ENCODE peak calls at places on chromosomes 5 and 9, in four cellular contexts. B is central memory CD8-positive, alpha-beta T cell; J is activated T-cell treated with anti-CD3 and anti-CD28 coated beads for 4 hours; H is GM23248. Y is an unnamed sample.

GRCh38 chr5:33336911-33337620 is 103.7 kb upstream of the TARS1 start:
- DNase-seq in H (peak), J (no peak), B (no peak), Y (no peak)

GRCh38 chr5:128579111-128579510 is 41.1 kb upstream of the FBN2 start:
- DNase-seq in H (peak), B (no peak), J (no peak), Y (no peak)

GRCh38 chr9:136712690-136713554 is 550 bp downstream of the DIPK1B start:
- DNase-seq in J (no peak), B (no peak), H (no peak), Y (no peak)

GRCh38 chr5:121399879-121400278 is 451.8 kb upstream of the FTMT start:
- DNase-seq in B (no peak), J (no peak), H (no peak), Y (no peak)

GRCh38 chr9:125632321-125633115 is 74.5 kb downstream of the MAPKAP1 start:
- DNase-seq in H (peak), J (no peak), B (no peak), Y (no peak)

GRCh38 chr9:38066907-38067610 is 2.0 kb downstream of the SHB start:
- DNase-seq in B (no peak), J (no peak), H (peak), Y (peak)

GRCh38 chr5:42566658-42567313 is 143.5 kb downstream of the GHR start:
- DNase-seq in J (no peak), H (no peak), B (no peak), Y (no peak)

GRCh38 chr5:106959447-106959846 is 711.3 kb downstream of the EFNA5 start:
- DNase-seq in J (no peak), H (no peak), B (no peak), Y (no peak)

GRCh38 chr5:82405166-82405565 is 127.0 kb upstream of the RPS23 start:
- DNase-seq in J (no peak), H (peak), B (no peak), Y (no peak)

GRCh38 chr5:9670371-9670770 is 40.2 kb upstream of the TAS2R1 start:
- DNase-seq in B (no peak), H (no peak), J (no peak), Y (no peak)

GRCh38 chr5:134494780-134495179 is 30.7 kb upstream of the JADE2 start:
- DNase-seq in B (no peak), H (no peak), J (no peak), Y (no peak)

GRCh38 chr5:104659497-104659896 is 1096.9 kb upstream of the NUDT12 start:
- DNase-seq in H (no peak), B (no peak), J (no peak), Y (no peak)

GRCh38 chr5:170105643-170106611 is at the start of gene FOXI1:
- DNase-seq in B (no peak), H (no peak), J (no peak), Y (peak)

GRCh38 chr5:78760411-78761169 is 112.0 kb upstream of the LHFPL2 start:
- DNase-seq in J (no peak), B (no peak), H (peak), Y (no peak)

GRCh38 chr5:84191296-84191695 is 193.4 kb downstream of the EDIL3 start:
- DNase-seq in H (no peak), B (no peak), J (no peak), Y (no peak)

GRCh38 chr5:150335778-150336177 is 21.7 kb upstream of the TCOF1 start:
- DNase-seq in H (no peak), J (no peak), B (no peak), Y (no peak)

GRCh38 chr5:127176769-127177168 is 103.5 kb upstream of the C5orf63 start:
- DNase-seq in B (no peak), J (no peak), H (no peak), Y (no peak)

GRCh38 chr5:35598707-35599370 is 18.8 kb upstream of the SPEF2 start:
- DNase-seq in J (no peak), B (no peak), H (no peak), Y (no peak)

GRCh38 chr5:134396274-134396673 is 15.4 kb downstream of the CDKN2AIPNL start:
- DNase-seq in H (no peak), J (no peak), B (no peak), Y (no peak)

GRCh38 chr5:135930029-135930948 is 24.5 kb downstream of the LECT2 start:
- DNase-seq in J (no peak), B (no peak), H (peak), Y (peak)

GRCh38 chr9:1320667-1321195 is 270.6 kb downstream of the DMRT2 start:
- DNase-seq in H (no peak), B (no peak), J (no peak), Y (no peak)